ENCODE peak calls at places on chromosomes 12 and 14, in ten cellular contexts. H is upper lobe of left lung, J is uterus, B is heart left ventricle, G is sigmoid colon, E is stomach, S is tibial nerve, P is A549, Y is thyroid gland, I is gastrocnemius medialis. N is an unnamed sample.

GRCh38 chr12:109131522-109132050 is 15.2 kb downstream of the ACACB start:
- DNase-seq in H (no peak), J (no peak), B (no peak), G (peak; percentile 82), E (no peak), S (no peak), P (no peak), Y (peak; percentile 70), I (peak; percentile 96), N (no peak)

GRCh38 chr12:46472893-46473633 is 100.5 kb upstream of the SLC38A2 start:
- DNase-seq in H (no peak), J (no peak), B (no peak), G (no peak), E (no peak), S (no peak), P (no peak), Y (no peak), I (no peak), N (no peak)

GRCh38 chr12:43544703-43545102 is 7.3 kb downstream of the ADAMTS20 start:
- DNase-seq in H (no peak), J (no peak), B (no peak), G (no peak), E (no peak), S (no peak), P (no peak), Y (no peak), I (no peak), N (no peak)

GRCh38 chr12:30136661-30137060 is 352.9 kb upstream of the TMTC1 start:
- DNase-seq in H (no peak), J (no peak), B (no peak), G (no peak), E (no peak), S (no peak), P (no peak), Y (no peak), I (no peak), N (no peak)

GRCh38 chr12:13044002-13044858 is at the start of gene FAM234B:
- DNase-seq in H (peak; percentile 78), J (peak; percentile 69), B (peak; percentile 92), G (peak; percentile 88), E (peak; percentile 76), S (peak; percentile 66), P (peak; percentile 88), Y (peak; percentile 72), I (peak; percentile 66), N (peak; percentile 88)

GRCh38 chr12:10667581-10667980 is 6.3 kb downstream of the STYK1 start:
- DNase-seq in H (no peak), J (no peak), B (no peak), G (no peak), E (no peak), S (no peak), P (no peak), Y (no peak), I (no peak), N (no peak)

GRCh38 chr14:100988411-100988900 is 84.9 kb upstream of the RTL1 start:
- DNase-seq in H (no peak), J (no peak), B (no peak), G (no peak), E (no peak), S (no peak), P (peak; percentile 61), Y (no peak), I (no peak), N (no peak)

GRCh38 chr12:77352941-77353340 is 287.6 kb upstream of the E2F7 start:
- DNase-seq in H (no peak), J (no peak), B (no peak), G (no peak), E (no peak), S (no peak), P (no peak), Y (no peak), I (no peak), N (no peak)

GRCh38 chr14:93532550-93532949 is 101.8 kb downstream of the UNC79 start:
- DNase-seq in H (no peak), J (no peak), B (no peak), G (no peak), E (no peak), S (no peak), P (no peak), Y (no peak), I (no peak), N (no peak)

GRCh38 chr14:78254911-78255431 is 84.8 kb downstream of the NRXN3 start:
- DNase-seq in H (no peak), J (no peak), B (no peak), G (no peak), E (no peak), S (no peak), P (no peak), Y (peak; percentile 23), I (no peak), N (no peak)

GRCh38 chr12:56338643-56339422 is at the start of gene IL23A:
- DNase-seq in H (no peak), J (no peak), B (no peak), G (no peak), E (no peak), S (no peak), P (no peak), Y (no peak), I (no peak), N (no peak)

GRCh38 chr12:13146539-13146938 is 43.1 kb upstream of the GSG1 start:
- DNase-seq in H (peak; percentile 69), J (peak; percentile 30), B (no peak), G (peak; percentile 83), E (no peak), S (peak; percentile 66), P (no peak), Y (peak; percentile 58), I (peak; percentile 66), N (peak; percentile 26)

GRCh38 chr12:70876952-70877351 is 43.6 kb downstream of the PTPRR start:
- DNase-seq in H (no peak), J (no peak), B (no peak), G (no peak), E (no peak), S (no peak), P (no peak), Y (no peak), I (no peak), N (no peak)

GRCh38 chr14:106044949-106045596 is 518.7 kb downstream of the TMEM121 start:
- DNase-seq in H (peak; percentile 59), J (no peak), B (peak; percentile 75), G (no peak), E (peak; percentile 60), S (peak; percentile 29), P (peak; percentile 19), Y (peak; percentile 28), I (no peak), N (peak; percentile 73)

GRCh38 chr14:59919582-59920377 is at the start of gene LRRC9:
- DNase-seq in H (peak; percentile 41), J (peak; percentile 18), B (peak; percentile 51), G (no peak), E (no peak), S (no peak), P (no peak), Y (peak; percentile 66), I (no peak), N (peak; percentile 73)
- TF ChIP-seq POLR2A in H (no peak), J (no peak), B (no peak), G (no peak), E (no peak), S (no peak), P (no peak), Y (no peak), I (no peak), N (no peak)

GRCh38 chr14:82676403-82676802 is 1142.8 kb upstream of the SEL1L start:
- DNase-seq in H (no peak), J (no peak), B (no peak), G (no peak), E (no peak), S (no peak), P (no peak), Y (no peak), I (no peak), N (no peak)
- H3K4me3 ChIP-seq in H (no peak overlapping the region), J (no peak overlapping the region), B (no peak overlapping the region), G (no peak overlapping the region), E (no peak overlapping the region), S (no peak overlapping the region), P (no peak overlapping the region), Y (no peak overlapping the region), I (no peak overlapping the region), N (no peak overlapping the region)

GRCh38 chr12:104502662-104503061 is 45.9 kb downstream of the CHST11 start:
- DNase-seq in H (no peak), J (no peak), B (no peak), G (no peak), E (no peak), S (no peak), P (no peak), Y (no peak), I (no peak), N (no peak)

GRCh38 chr12:104499207-104499606 is 42.5 kb downstream of the CHST11 start:
- DNase-seq in H (no peak), J (no peak), B (no peak), G (no peak), E (no peak), S (no peak), P (no peak), Y (no peak), I (no peak), N (no peak)

GRCh38 chr12:104501641-104502040 is 44.9 kb downstream of the CHST11 start:
- DNase-seq in H (no peak), J (no peak), B (no peak), G (no peak), E (no peak), S (no peak), P (no peak), Y (no peak), I (no peak), N (no peak)

GRCh38 chr12:104499668-104500328 is 43.0 kb downstream of the CHST11 start:
- DNase-seq in H (no peak), J (peak; percentile 62), B (no peak), G (no peak), E (no peak), S (no peak), P (no peak), Y (no peak), I (no peak), N (no peak)

GRCh38 chr12:104501115-104501514 is 44.4 kb downstream of the CHST11 start:
- DNase-seq in H (peak; percentile 44), J (no peak), B (no peak), G (no peak), E (no peak), S (no peak), P (no peak), Y (no peak), I (no peak), N (no peak)
- H3K4me1 ChIP-seq in H (peaks cover 10% of the 10 kb centered on the region), J (no peaks in the 10 kb centered on the region), B (no peaks in the 10 kb centered on the region), G (no peaks in the 10 kb centered on the region), E (peaks cover 49% of the 10 kb centered on the region), S (peaks cover 20% of the 10 kb centered on the region), P (peaks cover 11% of the 10 kb centered on the region), Y (no peaks in the 10 kb centered on the region), I (no peaks in the 10 kb centered on the region), N (no peaks in the 10 kb centered on the region)

DNA sequence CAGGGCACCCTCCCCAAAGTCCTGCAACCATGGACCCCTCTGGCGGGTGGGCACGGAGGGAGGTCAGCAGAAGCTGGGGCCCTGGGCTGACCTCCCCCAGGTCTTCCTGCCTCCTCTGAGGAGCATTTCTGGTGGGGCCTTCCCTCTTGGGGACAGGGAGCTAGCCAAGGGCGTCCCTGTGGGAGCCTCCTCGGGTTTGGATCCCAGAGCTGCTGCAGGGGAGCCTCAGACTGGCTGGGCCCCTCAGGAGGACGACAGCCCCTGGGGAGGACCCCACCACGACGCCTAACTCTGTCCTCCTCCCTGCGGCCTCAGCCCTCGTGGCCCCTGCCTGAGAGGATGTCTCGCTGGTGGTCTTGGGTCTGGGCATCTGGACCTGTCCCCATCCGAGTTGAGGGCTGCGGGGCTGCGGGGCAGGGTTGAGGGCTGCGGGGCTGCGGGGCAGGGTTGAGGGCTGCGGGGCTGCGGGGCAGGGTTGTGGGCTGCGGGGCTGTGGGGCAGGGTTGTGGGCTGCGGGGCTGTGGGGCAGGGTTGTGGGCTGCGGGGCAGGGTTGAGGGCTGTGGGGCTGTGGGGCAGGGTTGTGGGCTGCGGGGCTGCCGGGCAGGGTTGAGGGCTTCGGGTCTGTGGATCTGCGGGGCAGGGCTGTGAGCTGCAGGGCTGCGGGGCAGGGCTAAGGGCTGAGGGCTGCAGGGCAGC is 37.4 kb downstream of the FBRSL1 start:
- DNase-seq in H (no peak), J (no peak), B (no peak), G (no peak), E (no peak), S (no peak), P (no peak), Y (no peak), I (no peak), N (no peak)
- TF ChIP-seq POLR2A in H (no peak), J (no peak), B (no peak), G (no peak), E (no peak), S (no peak), P (no peak), Y (no peak), I (no peak), N (no peak)

N was measured in testis.